ENCODE peak calls at places on chromosomes 11 and 22, in seven cellular contexts. One of them, this sample, is unnamed.

GRCh38 chr11:32792948-32793475 is 1.4 kb downstream of the CCDC73 start:
- DNase-seq in amniotic stem cell: no peak
- DNase-seq in dermis blood vessel endothelial cell: peak; percentile 65
- DNase-seq in AG10803: peak; percentile 21
- DNase-seq in GM23338: peak; percentile 71
- DNase-seq in AG04450: no peak
- DNase-seq in GM10248: peak; percentile 55
- DNase-seq in this sample: peak; percentile 77

GRCh38 chr11:44305149-44305642 is 4.7 kb downstream of the ALX4 start:
- DNase-seq in GM10248: no peak
- DNase-seq in AG10803: no peak
- DNase-seq in AG04450: no peak
- DNase-seq in dermis blood vessel endothelial cell: no peak
- DNase-seq in GM23338: no peak
- DNase-seq in amniotic stem cell: no peak
- DNase-seq in this sample: no peak

GRCh38 chr11:129451524-129451923 is 75.9 kb downstream of the BARX2 start:
- DNase-seq in AG04450: no peak
- DNase-seq in dermis blood vessel endothelial cell: no peak
- DNase-seq in AG10803: no peak
- DNase-seq in GM23338: no peak
- DNase-seq in amniotic stem cell: no peak
- DNase-seq in GM10248: no peak
- DNase-seq in this sample: peak; percentile 60

GRCh38 chr22:37457093-37457893 is 28.9 kb downstream of the MFNG start:
- DNase-seq in amniotic stem cell: no peak
- DNase-seq in GM10248: peak; percentile 87
- DNase-seq in AG10803: peak; percentile 31
- DNase-seq in AG04450: no peak
- DNase-seq in GM23338: peak; percentile 89
- DNase-seq in dermis blood vessel endothelial cell: peak; percentile 82
- DNase-seq in this sample: peak; percentile 86

GRCh38 chr22:22892096-22893052 is 4.8 kb downstream of the IGLL5 start:
- DNase-seq in amniotic stem cell: no peak
- DNase-seq in dermis blood vessel endothelial cell: no peak
- DNase-seq in GM23338: no peak
- DNase-seq in AG10803: no peak
- DNase-seq in GM10248: no peak
- DNase-seq in AG04450: no peak
- DNase-seq in this sample: no peak

GRCh38 chr22:31075961-31076360 is 5.2 kb upstream of the SMTN start:
- DNase-seq in GM10248: no peak
- DNase-seq in amniotic stem cell: no peak
- DNase-seq in GM23338: no peak
- DNase-seq in dermis blood vessel endothelial cell: no peak
- DNase-seq in AG10803: peak; percentile 95
- DNase-seq in AG04450: no peak
- DNase-seq in this sample: peak; percentile 88

GRCh38 chr22:40721266-40721665 is 42.0 kb downstream of the MCHR1 start:
- DNase-seq in AG04450: no peak
- DNase-seq in AG10803: peak; percentile 27
- DNase-seq in amniotic stem cell: no peak
- DNase-seq in GM23338: peak; percentile 45
- DNase-seq in dermis blood vessel endothelial cell: no peak
- DNase-seq in GM10248: no peak
- DNase-seq in this sample: no peak

GRCh38 chr22:20117656-20118571 is 888 bp upstream of the TRMT2A start:
- DNase-seq in GM23338: peak; percentile 32
- DNase-seq in GM10248: peak; percentile 72
- DNase-seq in dermis blood vessel endothelial cell: peak; percentile 42
- DNase-seq in AG04450: no peak
- DNase-seq in AG10803: peak; percentile 29
- DNase-seq in amniotic stem cell: no peak
- DNase-seq in this sample: no peak

GRCh38 chr11:100789500-100789899 is 102.4 kb downstream of the ARHGAP42 start:
- DNase-seq in GM10248: no peak
- DNase-seq in GM23338: no peak
- DNase-seq in AG04450: no peak
- DNase-seq in AG10803: no peak
- DNase-seq in amniotic stem cell: no peak
- DNase-seq in dermis blood vessel endothelial cell: no peak
- DNase-seq in this sample: no peak

GRCh38 chr11:79708319-79708928 is 267.6 kb upstream of the TENM4 start:
- DNase-seq in GM10248: peak; percentile 21
- DNase-seq in GM23338: peak; percentile 79
- DNase-seq in amniotic stem cell: peak; percentile 4
- DNase-seq in dermis blood vessel endothelial cell: no peak
- DNase-seq in AG10803: peak; percentile 26
- DNase-seq in AG04450: peak; percentile 7
- DNase-seq in this sample: peak; percentile 44